ENCODE peak calls at places on chromosome 19, in four cellular contexts. One of them, this sample, is unnamed.

GRCh38 chr19:3554254-3555083 is 2.9 kb downstream of the MFSD12 start:
- DNase-seq in activated T-helper 9 cell treated with anti-CD3 and anti-CD28 coated beads, Interleukin-2, amount 50 U/mL, for 16 hours: no peak
- DNase-seq in WTC11: no peak
- DNase-seq in AG09319: no peak
- DNase-seq in this sample: no peak

GRCh38 chr19:4374451-4375163 is 25.7 kb downstream of the SH3GL1 start:
- DNase-seq in activated T-helper 9 cell treated with anti-CD3 and anti-CD28 coated beads, Interleukin-2, amount 50 U/mL, for 16 hours: no peak
- DNase-seq in WTC11: no peak
- DNase-seq in AG09319: peak; percentile 70
- DNase-seq in this sample: peak; percentile 96

GRCh38 chr19:55175117-55175867 is 4.8 kb downstream of the SYT5 start:
- DNase-seq in activated T-helper 9 cell treated with anti-CD3 and anti-CD28 coated beads, Interleukin-2, amount 50 U/mL, for 16 hours: no peak
- DNase-seq in WTC11: peak; percentile 63
- DNase-seq in AG09319: no peak
- DNase-seq in this sample: no peak

GRCh38 chr19:14786421-14786851 is 8.1 kb upstream of the ADGRE2 start:
- DNase-seq in activated T-helper 9 cell treated with anti-CD3 and anti-CD28 coated beads, Interleukin-2, amount 50 U/mL, for 16 hours: no peak
- DNase-seq in WTC11: peak; percentile 78
- DNase-seq in AG09319: no peak
- DNase-seq in this sample: peak; percentile 19

GRCh38 chr19:15323496-15324235 is 8.7 kb downstream of the BRD4 start:
- DNase-seq in activated T-helper 9 cell treated with anti-CD3 and anti-CD28 coated beads, Interleukin-2, amount 50 U/mL, for 16 hours: no peak
- DNase-seq in WTC11: no peak
- DNase-seq in AG09319: no peak
- DNase-seq in this sample: peak; percentile 41

GRCh38 chr19:17942582-17943283 is 9.9 kb downstream of the CCDC124 start:
- DNase-seq in activated T-helper 9 cell treated with anti-CD3 and anti-CD28 coated beads, Interleukin-2, amount 50 U/mL, for 16 hours: no peak
- DNase-seq in WTC11: peak; percentile 63
- DNase-seq in AG09319: no peak
- DNase-seq in this sample: no peak

GRCh38 chr19:43872547-43873336 is 45.6 kb downstream of the ZNF283 start:
- DNase-seq in activated T-helper 9 cell treated with anti-CD3 and anti-CD28 coated beads, Interleukin-2, amount 50 U/mL, for 16 hours: no peak
- DNase-seq in WTC11: no peak
- DNase-seq in AG09319: no peak
- DNase-seq in this sample: peak; percentile 21

GRCh38 chr19:39397360-39398296 is 6.5 kb downstream of the MED29 start:
- DNase-seq in activated T-helper 9 cell treated with anti-CD3 and anti-CD28 coated beads, Interleukin-2, amount 50 U/mL, for 16 hours: peak; percentile 89
- DNase-seq in WTC11: peak; percentile 94
- DNase-seq in AG09319: no peak
- DNase-seq in this sample: peak; percentile 82

GRCh38 chr19:17376935-17377600 is at the start of gene PLVAP:
- DNase-seq in activated T-helper 9 cell treated with anti-CD3 and anti-CD28 coated beads, Interleukin-2, amount 50 U/mL, for 16 hours: no peak
- DNase-seq in WTC11: no peak
- DNase-seq in AG09319: no peak
- DNase-seq in this sample: no peak

GRCh38 chr19:34317311-34317927 is 47.6 kb upstream of the GPI start:
- DNase-seq in activated T-helper 9 cell treated with anti-CD3 and anti-CD28 coated beads, Interleukin-2, amount 50 U/mL, for 16 hours: no peak
- DNase-seq in WTC11: no peak
- DNase-seq in AG09319: no peak
- DNase-seq in this sample: peak; percentile 29